ENCODE peak calls at places on chromosomes 11 and 22, in nine cellular contexts. F, N, W, L, S, I, K, D and B are unnamed samples.

GRCh38 chr22:29270475-29271271 is 2.6 kb downstream of the EWSR1 start:
- DNase-seq in F (no peak), N (no peak), W (no peak), L (no peak), S (no peak), I (peak), K (no peak), D (no peak), B (no peak)

GRCh38 chr11:1516273-1517067 is 29.9 kb upstream of the MOB2 start:
- DNase-seq in F (no peak), N (no peak), W (peak), L (no peak), S (no peak), I (peak), K (no peak), D (no peak), B (peak)

GRCh38 chr11:80993561-80993960 is 1552.7 kb upstream of the TENM4 start:
- DNase-seq in F (no peak), N (no peak), W (no peak), L (no peak), S (no peak), I (no peak), K (no peak), D (no peak), B (no peak)

GRCh38 chr11:44811841-44812448 is 85.2 kb downstream of the TSPAN18 start:
- DNase-seq in F (no peak), N (no peak), W (peak), L (no peak), S (no peak), I (no peak), K (no peak), D (no peak), B (no peak)

GRCh38 chr11:102647430-102647829 is 22.3 kb upstream of the MMP20 start:
- DNase-seq in F (no peak), N (no peak), W (no peak), L (no peak), S (no peak), I (peak), K (no peak), D (no peak), B (no peak)

GRCh38 chr11:2767751-2768150 is 68.0 kb upstream of the KCNQ1OT1 start:
- DNase-seq in F (no peak), N (no peak), W (peak), L (no peak), S (no peak), I (no peak), K (no peak), D (no peak), B (no peak)

GRCh38 chr11:76803023-76803422 is 19.9 kb downstream of the TSKU start:
- DNase-seq in F (no peak), N (no peak), W (peak), L (no peak), S (no peak), I (peak), K (no peak), D (peak), B (no peak)

GRCh38 chr11:721913-722811 is 16.1 kb downstream of the EPS8L2 start:
- DNase-seq in F (no peak), N (no peak), W (peak), L (no peak), S (no peak), I (no peak), K (no peak), D (no peak), B (no peak)

GRCh38 chr11:62789576-62789975 is 2.2 kb downstream of the TMEM223 start:
- DNase-seq in F (no peak), N (no peak), W (no peak), L (no peak), S (no peak), I (no peak), K (no peak), D (no peak), B (no peak)

GRCh38 chr11:1200611-1201191 is 22.2 kb upstream of the MUC5B start:
- DNase-seq in F (no peak), N (peak), W (peak), L (no peak), S (peak), I (no peak), K (no peak), D (no peak), B (no peak)

GRCh38 chr22:17774206-17774927 is at the start of gene BID:
- DNase-seq in F (peak), N (peak), W (peak), L (no peak), S (peak), I (peak), K (no peak), D (no peak), B (peak)

GRCh38 chr22:38727530-38728451 is 22.0 kb downstream of the GTPBP1 start:
- DNase-seq in F (no peak), N (no peak), W (peak), L (no peak), S (peak), I (no peak), K (no peak), D (no peak), B (no peak)
- TF ChIP-seq POLR2A in F (no peak), N (no peak), W (no peak), L (no peak), S (no peak), I (no peak), K (no peak), D (no peak), B (no peak)

GRCh38 chr11:126830216-126830615 is 170.4 kb downstream of the KIRREL3 start:
- DNase-seq in F (no peak), N (no peak), W (no peak), L (no peak), S (no peak), I (no peak), K (no peak), D (no peak), B (no peak)
- TF ChIP-seq POLR2A in F (no peak), N (no peak), W (no peak), L (no peak), S (no peak), I (no peak), K (no peak), D (no peak), B (no peak)

DNA sequence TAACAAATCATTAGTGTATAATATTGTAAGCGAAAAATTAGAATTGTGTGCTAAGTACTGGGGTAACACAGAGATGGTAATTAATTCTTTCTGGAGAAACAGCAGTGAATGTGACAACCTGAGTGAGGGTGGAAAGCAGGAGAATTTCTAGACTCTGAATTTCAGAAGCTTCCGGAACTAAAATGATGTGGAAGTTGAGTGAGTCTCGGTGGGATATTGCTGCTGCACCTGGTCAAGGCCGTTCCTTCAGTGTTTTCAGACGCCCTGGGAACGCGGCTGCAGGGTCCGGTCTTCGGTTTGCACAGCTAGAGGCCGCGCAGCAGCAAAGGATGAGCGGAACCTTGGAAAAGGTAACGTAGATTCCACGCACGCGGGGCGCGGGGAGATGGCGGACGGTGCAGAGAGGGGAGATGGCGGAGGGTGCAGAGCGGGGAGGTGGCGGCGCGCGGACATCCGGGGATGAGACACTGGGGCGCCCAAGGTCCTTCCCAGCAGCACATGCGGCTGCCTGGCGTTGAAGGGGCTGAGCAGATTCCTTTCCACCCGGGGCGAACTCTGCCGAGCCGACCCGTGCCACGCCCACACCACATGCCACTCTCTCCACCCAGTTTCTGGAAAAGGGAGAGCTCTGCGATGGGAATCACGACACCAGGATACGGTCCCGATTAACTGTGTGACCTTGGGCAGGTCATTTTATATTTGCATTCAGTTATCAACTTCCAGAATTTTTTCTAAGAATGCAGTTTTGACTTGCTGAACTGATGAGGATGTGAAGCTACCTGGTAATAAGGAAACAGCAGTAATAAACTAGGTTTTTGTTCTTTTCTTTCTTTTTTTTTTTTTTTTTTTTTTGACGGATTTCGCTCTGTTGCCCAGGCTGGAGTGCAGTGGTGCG is at the start of gene MRPL48:
- DNase-seq in F (peak), N (peak), W (peak), L (peak), S (peak), I (peak), K (peak), D (peak), B (peak)
- TF ChIP-seq POLR2A in F (peak), N (no peak), W (no peak), L (peak), S (peak), I (no peak), K (peak), D (no peak), B (peak)

GRCh38 chr11:65491163-65491465 is 7.7 kb upstream of the MALAT1 start:
- DNase-seq in F (no peak), N (no peak), W (no peak), L (no peak), S (no peak), I (no peak), K (no peak), D (no peak), B (no peak)

GRCh38 chr11:65492387-65492636 is 6.5 kb upstream of the MALAT1 start:
- DNase-seq in F (no peak), N (no peak), W (no peak), L (no peak), S (no peak), I (no peak), K (no peak), D (no peak), B (no peak)

GRCh38 chr11:65493367-65494176 is 5.3 kb upstream of the MALAT1 start:
- DNase-seq in F (peak), N (peak), W (no peak), L (peak), S (peak), I (peak), K (no peak), D (peak), B (no peak)

GRCh38 chr11:65491614-65492386 is 7.0 kb upstream of the MALAT1 start:
- DNase-seq in F (peak), N (peak), W (no peak), L (peak), S (peak), I (peak), K (no peak), D (peak), B (no peak)

DNA sequence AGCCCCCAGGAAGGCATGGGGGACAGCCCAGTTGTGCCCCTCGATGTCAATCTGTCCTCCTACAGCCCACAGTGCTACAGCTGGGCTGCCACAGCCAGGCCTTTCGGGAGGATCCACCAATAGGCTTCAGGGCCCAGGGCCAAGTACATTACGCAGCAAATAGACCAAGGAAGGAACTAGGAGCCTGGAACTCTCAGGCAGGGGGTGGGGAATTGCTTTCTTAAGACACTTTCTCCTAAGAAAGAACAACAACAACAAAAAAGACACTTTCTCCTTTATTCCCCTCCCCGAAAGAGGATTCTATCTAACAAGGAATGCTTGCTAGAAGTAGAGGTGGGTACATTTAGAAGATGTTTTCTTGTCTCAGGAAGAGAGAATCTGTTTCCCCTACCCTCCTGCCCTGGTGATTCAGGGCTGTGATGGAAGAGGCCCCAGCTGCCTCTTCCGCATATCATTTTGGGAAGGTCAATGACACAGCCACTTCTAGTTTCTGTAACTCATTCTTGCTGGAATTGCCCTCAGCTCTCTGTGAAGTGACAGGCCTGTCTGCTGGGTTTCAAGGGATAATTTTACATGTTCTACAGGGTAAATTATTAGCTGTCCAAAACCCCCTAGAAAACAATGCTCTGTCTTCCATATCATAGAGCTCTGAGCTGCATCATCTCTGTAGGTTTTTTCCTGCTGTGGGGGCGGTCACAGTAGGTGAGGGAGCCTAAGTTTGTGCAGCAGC is 6.0 kb upstream of the MALAT1 start:
- DNase-seq in F (peak), N (peak), W (no peak), L (no peak), S (peak), I (peak), K (no peak), D (peak), B (no peak)
- TF ChIP-seq POLR2A in F (peak), N (no peak), W (no peak), L (peak), S (peak), I (peak), K (no peak), D (peak), B (peak)